ENCODE peak calls at places on chromosomes 12 and 14, in five cellular contexts. One of them, this sample, is unnamed.

GRCh38 chr12:68591716-68592437 is 18.8 kb upstream of the RAP1B start:
- DNase-seq in stimulated activated CD4-positive, alpha-beta T cell treated with anti-CD3 and anti-CD28 coated beads, Interleukin-15, amount 100 ng/mL, for 24 hours: no peak
- DNase-seq in C1 segment of cervical spinal cord: no peak
- DNase-seq in activated T-cell treated with anti-CD3 and anti-CD28 coated beads, Interleukin-2, amount 50 U/mL, for 72 hours: no peak
- DNase-seq in neural crest cell: no peak
- DNase-seq in this sample: no peak

GRCh38 chr12:83864064-83864463 is 1048.5 kb downstream of the SLC6A15 start:
- DNase-seq in stimulated activated CD4-positive, alpha-beta T cell treated with anti-CD3 and anti-CD28 coated beads, Interleukin-15, amount 100 ng/mL, for 24 hours: no peak
- DNase-seq in C1 segment of cervical spinal cord: no peak
- DNase-seq in activated T-cell treated with anti-CD3 and anti-CD28 coated beads, Interleukin-2, amount 50 U/mL, for 72 hours: no peak
- DNase-seq in neural crest cell: no peak
- DNase-seq in this sample: no peak

GRCh38 chr14:93299831-93300230 is 33.0 kb downstream of the BTBD7 start:
- DNase-seq in stimulated activated CD4-positive, alpha-beta T cell treated with anti-CD3 and anti-CD28 coated beads, Interleukin-15, amount 100 ng/mL, for 24 hours: no peak
- DNase-seq in C1 segment of cervical spinal cord: no peak
- DNase-seq in activated T-cell treated with anti-CD3 and anti-CD28 coated beads, Interleukin-2, amount 50 U/mL, for 72 hours: no peak
- DNase-seq in neural crest cell: no peak
- DNase-seq in this sample: no peak

GRCh38 chr12:14366211-14366762 is 805 bp downstream of the ATF7IP start:
- DNase-seq in stimulated activated CD4-positive, alpha-beta T cell treated with anti-CD3 and anti-CD28 coated beads, Interleukin-15, amount 100 ng/mL, for 24 hours: no peak
- DNase-seq in C1 segment of cervical spinal cord: no peak
- DNase-seq in activated T-cell treated with anti-CD3 and anti-CD28 coated beads, Interleukin-2, amount 50 U/mL, for 72 hours: no peak
- DNase-seq in neural crest cell: no peak
- DNase-seq in this sample: no peak

GRCh38 chr12:114662512-114663177 is 21.3 kb downstream of the TBX3 start:
- DNase-seq in stimulated activated CD4-positive, alpha-beta T cell treated with anti-CD3 and anti-CD28 coated beads, Interleukin-15, amount 100 ng/mL, for 24 hours: peak; percentile 79
- DNase-seq in C1 segment of cervical spinal cord: peak; percentile 30
- DNase-seq in activated T-cell treated with anti-CD3 and anti-CD28 coated beads, Interleukin-2, amount 50 U/mL, for 72 hours: peak; percentile 66
- DNase-seq in neural crest cell: peak; percentile 75
- DNase-seq in this sample: no peak

GRCh38 chr12:15580431-15580830 is 208.8 kb downstream of the EPS8 start:
- DNase-seq in stimulated activated CD4-positive, alpha-beta T cell treated with anti-CD3 and anti-CD28 coated beads, Interleukin-15, amount 100 ng/mL, for 24 hours: peak; percentile 24
- DNase-seq in C1 segment of cervical spinal cord: no peak
- DNase-seq in activated T-cell treated with anti-CD3 and anti-CD28 coated beads, Interleukin-2, amount 50 U/mL, for 72 hours: peak; percentile 29
- DNase-seq in neural crest cell: no peak
- DNase-seq in this sample: no peak

GRCh38 chr14:96221841-96222240 is 17.2 kb downstream of the BDKRB2 start:
- DNase-seq in stimulated activated CD4-positive, alpha-beta T cell treated with anti-CD3 and anti-CD28 coated beads, Interleukin-15, amount 100 ng/mL, for 24 hours: no peak
- DNase-seq in C1 segment of cervical spinal cord: no peak
- DNase-seq in activated T-cell treated with anti-CD3 and anti-CD28 coated beads, Interleukin-2, amount 50 U/mL, for 72 hours: no peak
- DNase-seq in neural crest cell: no peak
- DNase-seq in this sample: no peak

GRCh38 chr14:71183856-71184255 is 276.6 kb downstream of the PCNX1 start:
- DNase-seq in stimulated activated CD4-positive, alpha-beta T cell treated with anti-CD3 and anti-CD28 coated beads, Interleukin-15, amount 100 ng/mL, for 24 hours: no peak
- DNase-seq in C1 segment of cervical spinal cord: no peak
- DNase-seq in activated T-cell treated with anti-CD3 and anti-CD28 coated beads, Interleukin-2, amount 50 U/mL, for 72 hours: no peak
- DNase-seq in neural crest cell: no peak
- DNase-seq in this sample: no peak

GRCh38 chr12:102629262-102629888 is 149.0 kb upstream of the IGF1 start:
- DNase-seq in stimulated activated CD4-positive, alpha-beta T cell treated with anti-CD3 and anti-CD28 coated beads, Interleukin-15, amount 100 ng/mL, for 24 hours: no peak
- DNase-seq in C1 segment of cervical spinal cord: no peak
- DNase-seq in activated T-cell treated with anti-CD3 and anti-CD28 coated beads, Interleukin-2, amount 50 U/mL, for 72 hours: no peak
- DNase-seq in neural crest cell: no peak
- DNase-seq in this sample: no peak

GRCh38 chr12:107564946-107565345 is 120.7 kb upstream of the PWP1 start:
- DNase-seq in stimulated activated CD4-positive, alpha-beta T cell treated with anti-CD3 and anti-CD28 coated beads, Interleukin-15, amount 100 ng/mL, for 24 hours: no peak
- DNase-seq in C1 segment of cervical spinal cord: no peak
- DNase-seq in activated T-cell treated with anti-CD3 and anti-CD28 coated beads, Interleukin-2, amount 50 U/mL, for 72 hours: no peak
- DNase-seq in neural crest cell: no peak
- DNase-seq in this sample: no peak

GRCh38 chr14:89324501-89325298 is 92.3 kb downstream of the FOXN3 start:
- DNase-seq in stimulated activated CD4-positive, alpha-beta T cell treated with anti-CD3 and anti-CD28 coated beads, Interleukin-15, amount 100 ng/mL, for 24 hours: no peak
- DNase-seq in C1 segment of cervical spinal cord: no peak
- DNase-seq in activated T-cell treated with anti-CD3 and anti-CD28 coated beads, Interleukin-2, amount 50 U/mL, for 72 hours: peak; percentile 17
- DNase-seq in neural crest cell: no peak
- DNase-seq in this sample: no peak

GRCh38 chr14:33525626-33526025 is 425.2 kb downstream of the EGLN3 start:
- DNase-seq in stimulated activated CD4-positive, alpha-beta T cell treated with anti-CD3 and anti-CD28 coated beads, Interleukin-15, amount 100 ng/mL, for 24 hours: no peak
- DNase-seq in C1 segment of cervical spinal cord: no peak
- DNase-seq in activated T-cell treated with anti-CD3 and anti-CD28 coated beads, Interleukin-2, amount 50 U/mL, for 72 hours: no peak
- DNase-seq in neural crest cell: no peak
- DNase-seq in this sample: no peak

GRCh38 chr12:11668611-11669010 is 19.1 kb downstream of the ETV6 start:
- DNase-seq in stimulated activated CD4-positive, alpha-beta T cell treated with anti-CD3 and anti-CD28 coated beads, Interleukin-15, amount 100 ng/mL, for 24 hours: no peak
- DNase-seq in C1 segment of cervical spinal cord: no peak
- DNase-seq in activated T-cell treated with anti-CD3 and anti-CD28 coated beads, Interleukin-2, amount 50 U/mL, for 72 hours: no peak
- DNase-seq in neural crest cell: no peak
- DNase-seq in this sample: no peak

GRCh38 chr12:54689984-54690383 is 41.8 kb upstream of the DCD start:
- DNase-seq in stimulated activated CD4-positive, alpha-beta T cell treated with anti-CD3 and anti-CD28 coated beads, Interleukin-15, amount 100 ng/mL, for 24 hours: no peak
- DNase-seq in C1 segment of cervical spinal cord: no peak
- DNase-seq in activated T-cell treated with anti-CD3 and anti-CD28 coated beads, Interleukin-2, amount 50 U/mL, for 72 hours: no peak
- DNase-seq in neural crest cell: no peak
- DNase-seq in this sample: no peak

GRCh38 chr12:48671231-48671856 is 10.7 kb downstream of the KANSL2 start:
- DNase-seq in stimulated activated CD4-positive, alpha-beta T cell treated with anti-CD3 and anti-CD28 coated beads, Interleukin-15, amount 100 ng/mL, for 24 hours: no peak
- DNase-seq in C1 segment of cervical spinal cord: no peak
- DNase-seq in activated T-cell treated with anti-CD3 and anti-CD28 coated beads, Interleukin-2, amount 50 U/mL, for 72 hours: no peak
- DNase-seq in neural crest cell: no peak
- DNase-seq in this sample: no peak

GRCh38 chr14:75335588-75335987 is 57.0 kb downstream of the FOS start:
- DNase-seq in stimulated activated CD4-positive, alpha-beta T cell treated with anti-CD3 and anti-CD28 coated beads, Interleukin-15, amount 100 ng/mL, for 24 hours: no peak
- DNase-seq in C1 segment of cervical spinal cord: peak; percentile 19
- DNase-seq in activated T-cell treated with anti-CD3 and anti-CD28 coated beads, Interleukin-2, amount 50 U/mL, for 72 hours: no peak
- DNase-seq in neural crest cell: no peak
- DNase-seq in this sample: no peak

GRCh38 chr14:65255583-65256443 is 153.5 kb upstream of the MAX start:
- DNase-seq in stimulated activated CD4-positive, alpha-beta T cell treated with anti-CD3 and anti-CD28 coated beads, Interleukin-15, amount 100 ng/mL, for 24 hours: no peak
- DNase-seq in C1 segment of cervical spinal cord: no peak
- DNase-seq in activated T-cell treated with anti-CD3 and anti-CD28 coated beads, Interleukin-2, amount 50 U/mL, for 72 hours: no peak
- DNase-seq in neural crest cell: no peak
- DNase-seq in this sample: no peak

GRCh38 chr14:101444116-101444515 is 117.2 kb upstream of the DIO3 start:
- DNase-seq in stimulated activated CD4-positive, alpha-beta T cell treated with anti-CD3 and anti-CD28 coated beads, Interleukin-15, amount 100 ng/mL, for 24 hours: no peak
- DNase-seq in C1 segment of cervical spinal cord: no peak
- DNase-seq in activated T-cell treated with anti-CD3 and anti-CD28 coated beads, Interleukin-2, amount 50 U/mL, for 72 hours: no peak
- DNase-seq in neural crest cell: no peak
- DNase-seq in this sample: no peak

GRCh38 chr12:1630081-1630826 is 1.2 kb downstream of the WNT5B start:
- DNase-seq in stimulated activated CD4-positive, alpha-beta T cell treated with anti-CD3 and anti-CD28 coated beads, Interleukin-15, amount 100 ng/mL, for 24 hours: peak; percentile 39
- DNase-seq in C1 segment of cervical spinal cord: peak; percentile 24
- DNase-seq in activated T-cell treated with anti-CD3 and anti-CD28 coated beads, Interleukin-2, amount 50 U/mL, for 72 hours: peak; percentile 39
- DNase-seq in neural crest cell: peak; percentile 15
- DNase-seq in this sample: no peak

GRCh38 chr12:79327465-79327864 is 363.3 kb downstream of the PAWR start:
- DNase-seq in stimulated activated CD4-positive, alpha-beta T cell treated with anti-CD3 and anti-CD28 coated beads, Interleukin-15, amount 100 ng/mL, for 24 hours: no peak
- DNase-seq in C1 segment of cervical spinal cord: no peak
- DNase-seq in activated T-cell treated with anti-CD3 and anti-CD28 coated beads, Interleukin-2, amount 50 U/mL, for 72 hours: no peak
- DNase-seq in neural crest cell: no peak
- DNase-seq in this sample: no peak

GRCh38 chr14:100539766-100540140 is 47.5 kb downstream of the BEGAIN start:
- DNase-seq in stimulated activated CD4-positive, alpha-beta T cell treated with anti-CD3 and anti-CD28 coated beads, Interleukin-15, amount 100 ng/mL, for 24 hours: no peak
- DNase-seq in C1 segment of cervical spinal cord: no peak
- DNase-seq in activated T-cell treated with anti-CD3 and anti-CD28 coated beads, Interleukin-2, amount 50 U/mL, for 72 hours: no peak
- DNase-seq in neural crest cell: no peak
- DNase-seq in this sample: no peak

GRCh38 chr12:117365072-117365616 is 3.7 kb upstream of the NOS1 start:
- DNase-seq in stimulated activated CD4-positive, alpha-beta T cell treated with anti-CD3 and anti-CD28 coated beads, Interleukin-15, amount 100 ng/mL, for 24 hours: no peak
- DNase-seq in C1 segment of cervical spinal cord: no peak
- DNase-seq in activated T-cell treated with anti-CD3 and anti-CD28 coated beads, Interleukin-2, amount 50 U/mL, for 72 hours: no peak
- DNase-seq in neural crest cell: no peak
- DNase-seq in this sample: no peak